ENCODE peak calls at places on chromosomes 3 and 15, in eight cellular contexts. Z is CD8-positive, alpha-beta memory T cell; E is H1; W is uterus; X is upper lobe of right lung; V is ovary; S is heart left ventricle; L is SK-N-SH. O is an unnamed sample.

GRCh38 chr3:99875573-99875924 is 57.9 kb downstream of the CMSS1 start:
- DNase-seq in Z (no peak), E (no peak), W (no peak), X (no peak), V (no peak), S (no peak), L (peak; percentile 43), O (no peak)

GRCh38 chr15:74529911-74530310 is 11.1 kb upstream of the ARID3B start:
- DNase-seq in Z (no peak), E (no peak), W (no peak), X (no peak), V (no peak), S (no peak), L (no peak), O (no peak)

GRCh38 chr3:39268554-39268910 is 11.3 kb downstream of the CX3CR1 start:
- DNase-seq in Z (no peak), E (no peak), W (no peak), X (no peak), V (no peak), S (no peak), L (no peak), O (no peak)

GRCh38 chr3:76310661-76311060 is 525.3 kb upstream of the ZNF717 start:
- DNase-seq in Z (no peak), E (no peak), W (no peak), X (no peak), V (no peak), S (no peak), L (no peak), O (no peak)

GRCh38 chr15:85367741-85368140 is 12.7 kb upstream of the AKAP13 start:
- DNase-seq in Z (no peak), E (no peak), W (no peak), X (no peak), V (no peak), S (no peak), L (no peak), O (no peak)

GRCh38 chr3:86147119-86147518 is 843.8 kb downstream of the VGLL3 start:
- DNase-seq in Z (no peak), E (no peak), W (no peak), X (no peak), V (no peak), S (no peak), L (no peak), O (no peak)

GRCh38 chr3:188205992-188206416 is 52.0 kb downstream of the LPP start:
- DNase-seq in Z (no peak), E (no peak), W (no peak), X (no peak), V (no peak), S (no peak), L (no peak), O (no peak)

GRCh38 chr15:70466305-70466704 is 297.1 kb downstream of the UACA start:
- DNase-seq in Z (peak; percentile 2), E (no peak), W (no peak), X (no peak), V (no peak), S (no peak), L (no peak), O (no peak)

GRCh38 chr3:179323197-179323901 is 518 bp downstream of the ZNF639 start:
- DNase-seq in Z (peak; percentile 77), E (no peak), W (peak; percentile 78), X (peak; percentile 86), V (peak; percentile 82), S (peak; percentile 77), L (peak; percentile 86), O (peak; percentile 93)

GRCh38 chr3:46027021-46027705 is at the start of gene XCR1:
- DNase-seq in Z (no peak), E (no peak), W (no peak), X (no peak), V (no peak), S (no peak), L (no peak), O (no peak)

GRCh38 chr15:40343512-40343911 is 2.8 kb upstream of the CCDC9B start:
- DNase-seq in Z (no peak), E (no peak), W (no peak), X (no peak), V (no peak), S (peak; percentile 72), L (no peak), O (peak; percentile 87)

GRCh38 chr15:43939070-43939469 is 112.3 kb downstream of the WDR76 start:
- DNase-seq in Z (no peak), E (no peak), W (no peak), X (no peak), V (no peak), S (no peak), L (peak; percentile 40), O (no peak)

GRCh38 chr15:43953402-43953801 is 126.6 kb downstream of the WDR76 start:
- DNase-seq in Z (no peak), E (no peak), W (no peak), X (no peak), V (no peak), S (no peak), L (no peak), O (no peak)

GRCh38 chr3:52281980-52282801 is 3.7 kb upstream of the WDR82 start:
- DNase-seq in Z (peak; percentile 72), E (no peak), W (no peak), X (peak; percentile 12), V (peak; percentile 24), S (no peak), L (no peak), O (no peak)

GRCh38 chr15:88649753-88650551 is 11.1 kb downstream of the ISG20 start:
- DNase-seq in Z (no peak), E (no peak), W (peak; percentile 13), X (no peak), V (no peak), S (no peak), L (no peak), O (no peak)

GRCh38 chr3:159763466-159764210 is 225.0 kb upstream of the IL12A start:
- DNase-seq in Z (no peak), E (peak; percentile 69), W (peak; percentile 85), X (peak; percentile 91), V (peak; percentile 54), S (peak; percentile 86), L (peak; percentile 87), O (peak; percentile 93)

GRCh38 chr3:440826-441225 is 244.3 kb downstream of the CHL1 start:
- DNase-seq in Z (no peak), E (no peak), W (no peak), X (no peak), V (no peak), S (no peak), L (no peak), O (no peak)
- H3K9me3 ChIP-seq in Z (no peaks in the 10 kb centered on the region), E (no peaks in the 10 kb centered on the region), W (no peaks in the 10 kb centered on the region), X (no peaks in the 10 kb centered on the region), V (no peaks in the 10 kb centered on the region), S (no peaks in the 10 kb centered on the region), L (no peaks in the 10 kb centered on the region), O (peaks cover 6% of the 10 kb centered on the region)

DNA sequence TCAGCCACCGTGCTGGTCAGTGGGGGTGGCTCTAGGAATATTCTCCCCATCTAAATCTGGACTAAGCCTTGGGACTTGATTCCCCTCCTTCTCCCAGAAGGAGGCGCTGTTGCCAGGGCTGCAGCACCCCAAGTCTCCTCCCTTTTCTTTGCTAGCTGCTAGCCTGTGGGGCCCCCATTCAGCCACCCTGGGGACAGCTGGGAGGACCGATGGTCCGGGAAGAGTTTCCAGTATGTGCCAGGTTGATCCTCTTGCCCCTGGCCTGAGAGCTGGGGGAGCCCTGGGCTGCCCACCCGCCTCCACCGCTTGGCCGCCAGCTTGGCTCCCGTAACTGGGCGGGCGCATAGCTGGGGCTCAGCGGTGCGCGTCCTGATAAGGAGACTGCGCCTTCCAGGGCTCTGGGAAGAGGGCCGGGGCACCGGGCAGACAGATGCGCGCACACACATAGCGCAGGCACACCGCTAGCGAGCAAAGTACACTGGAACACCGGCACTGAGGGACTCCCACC is 4.2 kb downstream of the SMAD6 start:
- DNase-seq in Z (no peak), E (no peak), W (no peak), X (no peak), V (peak; percentile 54), S (peak; percentile 38), L (peak; percentile 74), O (peak; percentile 72)
- H3K4me1 ChIP-seq in Z (peaks cover 12% of the 10 kb centered on the region), E (peaks cover 25% of the 10 kb centered on the region), W (no peaks in the 10 kb centered on the region), X (peaks cover 39% of the 10 kb centered on the region), V (peaks cover 24% of the 10 kb centered on the region), S (no peaks in the 10 kb centered on the region), L (peaks cover 32% of the 10 kb centered on the region), O (no peaks in the 10 kb centered on the region)

GRCh38 chr15:37107071-37107753 is 6.9 kb upstream of the MEIS2 start:
- DNase-seq in Z (no peak), E (no peak), W (peak; percentile 63), X (no peak), V (no peak), S (no peak), L (peak; percentile 55), O (no peak)

GRCh38 chr15:37108725-37109124 is 8.4 kb upstream of the MEIS2 start:
- DNase-seq in Z (no peak), E (no peak), W (no peak), X (no peak), V (no peak), S (no peak), L (no peak), O (no peak)

GRCh38 chr15:37109151-37109912 is 9.0 kb upstream of the MEIS2 start:
- DNase-seq in Z (no peak), E (no peak), W (peak; percentile 52), X (no peak), V (no peak), S (no peak), L (no peak), O (no peak)

GRCh38 chr15:37106490-37107001 is 6.2 kb upstream of the MEIS2 start:
- DNase-seq in Z (no peak), E (no peak), W (peak; percentile 83), X (no peak), V (peak; percentile 71), S (peak; percentile 39), L (no peak), O (peak; percentile 53)

DNA sequence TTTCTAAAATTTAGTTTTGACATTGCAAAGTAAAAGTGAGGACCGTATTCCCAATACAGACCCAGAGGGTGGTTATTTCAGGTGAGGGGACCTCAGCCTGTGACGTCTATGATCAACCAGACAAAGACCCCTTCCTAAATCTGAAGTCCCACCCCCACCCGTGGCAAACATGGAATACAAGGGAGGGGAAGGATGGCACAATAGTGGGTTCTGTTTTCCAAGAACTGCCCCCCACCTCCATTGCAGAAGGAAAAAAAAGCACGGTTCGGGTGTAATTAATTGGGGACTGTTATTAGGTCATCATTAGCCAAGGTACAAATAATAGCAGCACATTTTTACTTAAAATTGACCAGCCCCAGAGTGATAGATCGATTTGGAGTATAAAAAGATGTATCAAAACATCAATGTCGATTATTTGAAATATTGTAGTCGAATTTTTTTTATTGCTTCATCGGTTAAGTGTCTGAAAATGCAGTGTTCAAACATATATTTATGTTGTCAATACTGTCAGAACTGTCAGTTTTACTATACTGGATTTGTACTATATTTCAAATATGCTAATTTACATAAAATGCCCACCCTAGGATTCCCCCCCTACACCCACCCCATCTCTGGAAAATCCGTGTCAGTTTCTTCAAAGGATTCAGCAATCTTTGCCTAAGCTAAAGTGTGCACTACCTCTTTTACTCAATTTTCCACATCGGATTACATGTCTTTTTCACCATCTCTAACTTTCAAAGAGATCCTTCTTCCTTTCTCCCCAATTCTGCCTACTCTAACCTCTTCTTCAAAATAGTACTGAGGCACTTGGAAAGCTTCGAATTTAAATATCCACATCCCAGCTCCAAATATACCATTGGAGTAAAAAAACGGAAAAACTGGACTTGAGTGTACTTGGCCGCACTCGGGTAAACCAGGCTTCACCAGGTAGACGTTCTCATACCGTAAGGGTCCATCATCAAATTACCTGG is 7.7 kb upstream of the MEIS2 start:
- DNase-seq in Z (no peak), E (no peak), W (no peak), X (no peak), V (no peak), S (no peak), L (peak; percentile 53), O (no peak)
- H3K4me3 ChIP-seq in Z (no peak overlapping the region), E (no peak overlapping the region), W (peak overlapping the region; percentile 52), X (no peak overlapping the region), V (peak overlapping the region; percentile 31), S (no peak overlapping the region), L (peak overlapping the region; percentile 74), O (no peak overlapping the region)

GRCh38 chr3:183597959-183598358 is 37.5 kb upstream of the KLHL24 start:
- DNase-seq in Z (no peak), E (no peak), W (no peak), X (no peak), V (no peak), S (no peak), L (no peak), O (no peak)
- H3K9me3 ChIP-seq in Z (no peaks in the 10 kb centered on the region), E (peaks cover 11% of the 10 kb centered on the region), W (peaks cover 4% of the 10 kb centered on the region), X (peaks cover 7% of the 10 kb centered on the region), V (no peaks in the 10 kb centered on the region), S (peaks cover 19% of the 10 kb centered on the region), L (peaks cover 5% of the 10 kb centered on the region), O (peaks cover 8% of the 10 kb centered on the region)